ENCODE peak calls at places on chromosomes 16 and 17, in eight cellular contexts. H is A673, F is adrenal gland, M is ascending aorta, Z is fibroblast of lung, R is cardiac muscle cell, K is IMR-90, D is PC-9. I is an unnamed sample.

GRCh38 chr17:68431661-68432071 is 25.6 kb downstream of the WIPI1 start:
- DNase-seq in H (peak), F (peak), M (no peak), Z (peak), R (peak), K (peak), D (no peak), I (no peak)

GRCh38 chr16:85362443-85362842 is 250.2 kb upstream of the CIBAR2 start:
- DNase-seq in H (no peak), F (no peak), M (no peak), Z (no peak), R (no peak), K (no peak), D (no peak), I (no peak)

GRCh38 chr17:30296499-30297038 is 4.8 kb upstream of the BLMH start:
- DNase-seq in H (no peak), F (no peak), M (peak), Z (no peak), R (no peak), K (no peak), D (no peak), I (no peak)

GRCh38 chr17:81577278-81578000 is 25.3 kb upstream of the FAAP100 start:
- DNase-seq in H (no peak), F (no peak), M (no peak), Z (no peak), R (peak), K (no peak), D (no peak), I (no peak)

GRCh38 chr16:1152651-1153259 is at the start of gene CACNA1H:
- DNase-seq in H (peak), F (no peak), M (no peak), Z (no peak), R (no peak), K (no peak), D (no peak), I (no peak)

GRCh38 chr17:64781394-64781793 is 119.3 kb upstream of the SMURF2 start:
- DNase-seq in H (no peak), F (peak), M (peak), Z (no peak), R (peak), K (no peak), D (peak), I (no peak)

GRCh38 chr16:22183335-22183734 is 21.0 kb downstream of the SDR42E2 start:
- DNase-seq in H (no peak), F (no peak), M (no peak), Z (no peak), R (no peak), K (no peak), D (no peak), I (no peak)

GRCh38 chr17:1872254-1872653 is 42.4 kb downstream of the RPA1 start:
- DNase-seq in H (no peak), F (no peak), M (no peak), Z (no peak), R (no peak), K (no peak), D (no peak), I (no peak)

GRCh38 chr17:66963521-66964082 is 905 bp upstream of the CACNG4 start:
- DNase-seq in H (no peak), F (no peak), M (no peak), Z (no peak), R (no peak), K (no peak), D (no peak), I (no peak)

GRCh38 chr17:59829217-59830006 is 63.3 kb downstream of the TUBD1 start:
- DNase-seq in H (peak), F (no peak), M (no peak), Z (peak), R (peak), K (peak), D (peak), I (no peak)

GRCh38 chr16:55171241-55171640 is 152.8 kb upstream of the IRX6 start:
- DNase-seq in H (no peak), F (no peak), M (no peak), Z (no peak), R (no peak), K (no peak), D (no peak), I (no peak)

GRCh38 chr17:4733073-4733531 is 1.9 kb downstream of the MED11 start:
- DNase-seq in H (no peak), F (no peak), M (no peak), Z (no peak), R (no peak), K (no peak), D (no peak), I (no peak)

GRCh38 chr17:3766783-3767182 is 34.2 kb downstream of the ITGAE start:
- DNase-seq in H (no peak), F (no peak), M (no peak), Z (no peak), R (no peak), K (no peak), D (no peak), I (no peak)

GRCh38 chr17:42980274-42980765 is at the start of gene RUNDC1:
- DNase-seq in H (peak), F (peak), M (peak), Z (peak), R (peak), K (peak), D (peak), I (peak)

GRCh38 chr17:7084058-7084457 is 4.0 kb upstream of the CLEC10A start:
- DNase-seq in H (no peak), F (no peak), M (peak), Z (peak), R (peak), K (no peak), D (no peak), I (no peak)

GRCh38 chr17:18258356-18259038 is at the start of gene FLII:
- DNase-seq in H (peak), F (peak), M (peak), Z (peak), R (peak), K (peak), D (peak), I (no peak)

GRCh38 chr16:83002351-83003334 is 375.9 kb downstream of the CDH13 start:
- DNase-seq in H (no peak), F (peak), M (no peak), Z (peak), R (peak), K (peak), D (no peak), I (no peak)

GRCh38 chr17:56478836-56479447 is 114.6 kb upstream of the NOG start:
- DNase-seq in H (peak), F (no peak), M (no peak), Z (peak), R (peak), K (peak), D (no peak), I (no peak)

GRCh38 chr16:56306690-56307533 is 115.6 kb downstream of the GNAO1 start:
- DNase-seq in H (no peak), F (no peak), M (no peak), Z (no peak), R (no peak), K (no peak), D (no peak), I (no peak)

DNA sequence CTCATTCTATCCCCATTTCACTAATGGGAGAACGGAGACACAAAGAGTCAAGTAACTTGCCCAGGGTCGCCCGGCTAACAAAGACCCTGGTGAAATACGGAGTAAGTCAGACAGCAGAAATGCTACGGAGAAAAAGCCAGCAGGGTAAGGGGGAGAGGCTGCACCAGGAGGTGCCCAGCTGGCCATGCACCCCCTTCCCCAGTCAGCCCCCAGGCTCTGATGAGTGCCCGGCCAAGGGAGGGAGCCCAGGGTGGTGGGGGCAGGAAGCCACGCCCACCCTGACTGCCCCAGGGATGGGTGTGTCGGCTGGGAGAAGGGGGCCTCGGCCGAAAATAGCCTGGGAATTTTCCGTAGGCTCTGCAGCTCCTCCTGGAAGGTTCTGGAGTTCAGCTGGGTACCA is 4.3 kb downstream of the CARHSP1 start:
- DNase-seq in H (no peak), F (peak), M (no peak), Z (no peak), R (no peak), K (no peak), D (no peak), I (no peak)
- H3K4me3 ChIP-seq in H (no peak), F (peak), M (peak), Z (no peak), R (no peak), K (no peak), D (no peak), I (peak)

DNA sequence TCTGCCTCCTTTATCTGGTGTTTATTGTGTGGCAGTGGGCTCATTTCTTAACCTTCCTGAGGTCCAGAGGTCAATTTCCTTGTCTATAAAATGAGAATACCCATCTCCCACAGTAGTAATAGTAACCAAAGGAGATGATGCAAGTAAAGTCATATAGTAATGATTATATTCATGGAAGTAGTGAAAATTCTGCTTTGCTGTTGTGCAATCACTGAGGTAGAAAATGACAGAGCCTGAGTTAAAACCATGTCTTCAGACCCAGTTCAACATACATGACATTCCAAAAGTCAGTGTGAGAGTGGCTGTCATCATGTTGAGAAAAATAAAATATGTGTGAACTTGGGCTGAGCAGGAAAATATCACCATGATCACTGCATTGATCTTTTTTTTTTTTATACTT is 864 bp upstream of the UMOD start:
- DNase-seq in H (no peak), F (no peak), M (no peak), Z (no peak), R (no peak), K (no peak), D (no peak), I (no peak)
- H3K27ac ChIP-seq in H (no peak), F (no peak), M (no peak), Z (no peak), R (no peak), K (no peak), D (no peak), I (no peak)

DNA sequence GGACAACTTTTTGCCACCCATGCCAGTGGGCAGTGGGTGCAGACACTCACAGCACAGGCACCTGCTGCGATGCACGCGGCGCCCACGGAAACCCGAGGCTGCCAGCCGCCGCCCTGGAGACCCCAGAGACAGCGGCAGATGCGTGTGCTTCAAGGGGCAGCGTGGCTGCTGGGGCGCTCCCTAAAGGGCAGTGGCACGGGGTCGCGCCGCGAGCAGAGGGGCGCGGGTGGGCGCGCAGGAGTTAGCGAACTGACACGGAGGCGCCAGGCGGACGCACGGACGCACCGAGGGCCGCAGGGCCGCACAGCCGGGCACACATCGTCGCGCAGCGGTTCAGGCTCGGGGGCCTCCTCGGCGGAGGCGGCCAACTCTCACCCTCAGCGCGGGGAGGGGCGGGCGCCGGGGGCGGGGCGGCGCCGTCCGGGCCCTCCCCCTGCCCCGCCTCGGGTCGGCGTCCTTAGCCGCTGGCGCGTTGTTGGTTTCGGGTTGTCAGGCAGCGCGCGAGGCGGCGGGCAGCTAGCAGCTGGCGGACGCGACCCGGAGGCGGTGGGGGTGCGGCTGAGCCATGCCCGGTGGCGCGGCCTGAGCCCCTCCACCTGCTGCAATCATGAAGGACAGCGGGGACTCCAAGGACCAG is at the start of gene KIF19:
- DNase-seq in H (peak), F (peak), M (no peak), Z (no peak), R (peak), K (no peak), D (no peak), I (no peak)
- H3K4me3 ChIP-seq in H (peak), F (peak), M (peak), Z (no peak), R (peak), K (no peak), D (no peak), I (peak)

DNA sequence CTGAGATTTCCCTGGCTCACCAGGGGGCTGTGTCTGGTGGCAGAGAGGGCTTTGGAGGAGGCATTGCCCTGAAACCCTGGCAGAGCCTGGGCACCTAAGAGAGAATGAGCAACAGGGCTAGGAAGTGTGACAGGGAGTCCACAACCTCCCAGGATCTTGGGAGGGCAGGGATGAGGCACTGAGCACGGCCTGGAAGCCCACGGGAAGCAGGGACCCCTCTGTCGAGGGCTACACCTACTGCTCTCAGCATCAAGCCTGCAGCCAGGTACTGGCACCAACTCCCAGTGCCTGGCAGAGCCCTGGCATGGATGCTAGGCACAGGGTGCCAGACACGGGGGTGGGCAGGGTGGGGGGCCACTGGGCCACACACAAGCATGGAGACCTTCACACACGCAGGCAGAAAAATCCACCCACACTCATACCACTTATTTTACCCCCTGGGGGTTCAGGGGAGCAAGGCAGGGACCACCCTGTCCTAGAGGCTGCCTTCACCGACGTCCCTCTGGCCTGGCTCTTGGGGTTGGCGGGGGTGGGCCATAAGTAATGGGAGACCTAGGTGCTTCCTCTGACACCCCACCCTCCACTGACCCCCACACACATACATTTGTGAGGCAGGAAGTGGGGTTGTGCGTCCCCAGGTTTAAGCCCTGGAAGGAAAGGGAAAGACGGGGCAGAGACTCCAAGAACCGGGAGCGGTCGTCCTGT is 970 bp upstream of the HSD11B2 start:
- DNase-seq in H (no peak), F (no peak), M (no peak), Z (no peak), R (no peak), K (no peak), D (no peak), I (no peak)
- H3K27ac ChIP-seq in H (no peak), F (no peak), M (no peak), Z (no peak), R (no peak), K (no peak), D (no peak), I (no peak)